ENCODE peak calls at places on chromosomes 11 and 22, in four cellular contexts. M is GM12878, S is K562, C is HL-60. Y is an unnamed sample.

GRCh38 chr22:47994045-47994444 is 1231.6 kb downstream of the TBC1D22A start:
- DNase-seq in C (no peak), M (no peak), S (no peak), Y (no peak)

GRCh38 chr11:77303328-77303727 is 1.8 kb upstream of the GDPD4 start:
- DNase-seq in C (no peak), S (no peak), M (no peak), Y (no peak)

GRCh38 chr11:21948876-21949275 is 244.0 kb upstream of the ANO5 start:
- DNase-seq in C (no peak), S (no peak), M (no peak), Y (no peak)

GRCh38 chr11:71248656-71249055 is 3.7 kb downstream of the SHANK2 start:
- DNase-seq in C (no peak), M (no peak), S (no peak), Y (no peak)

GRCh38 chr11:69352181-69352580 is 58.2 kb downstream of the MYEOV start:
- DNase-seq in C (no peak), S (no peak), M (no peak), Y (no peak)

GRCh38 chr11:4459470-4459869 is 10.4 kb downstream of the OR52K2 start:
- DNase-seq in S (no peak), M (no peak), C (peak), Y (no peak)

GRCh38 chr11:2890466-2891241 is 5.1 kb upstream of the CDKN1C start:
- DNase-seq in S (peak), M (no peak), C (no peak), Y (no peak)

GRCh38 chr22:31345331-31346254 is 553 bp downstream of the PATZ1 start:
- DNase-seq in C (peak), M (peak), S (peak), Y (peak)

GRCh38 chr11:95790123-95790932 is at the start of gene CEP57:
- DNase-seq in S (peak), C (peak), M (peak), Y (peak)

GRCh38 chr11:116109228-116109627 is 605.0 kb upstream of the CADM1 start:
- DNase-seq in M (no peak), C (no peak), S (peak), Y (no peak)

GRCh38 chr11:61364012-61364396 is 1.8 kb downstream of the TMEM138 start:
- DNase-seq in S (no peak), M (no peak), C (no peak), Y (no peak)

GRCh38 chr11:43797866-43798265 is 82.8 kb upstream of the ALKBH3 start:
- DNase-seq in C (no peak), M (no peak), S (no peak), Y (no peak)

GRCh38 chr11:61377461-61378160 is 14.8 kb upstream of the TMEM216 start:
- DNase-seq in C (no peak), M (no peak), S (no peak), Y (no peak)

GRCh38 chr22:36385491-36386350 is 2.0 kb downstream of the MYH9 start:
- DNase-seq in M (no peak), C (no peak), S (no peak), Y (no peak)

GRCh38 chr22:20080776-20081654 is 974 bp downstream of the DGCR8 start:
- DNase-seq in C (no peak), S (peak), M (no peak), Y (no peak)

GRCh38 chr11:59545179-59546020 is 34.1 kb downstream of the OR4D9 start:
- DNase-seq in M (no peak), S (peak), C (no peak), Y (no peak)

GRCh38 chr11:62546244-62546936 is at the start of gene AHNAK:
- DNase-seq in S (peak), C (peak), M (no peak), Y (no peak)

GRCh38 chr22:38799265-38800002 is 5.5 kb upstream of the DNAL4 start:
- DNase-seq in S (no peak), M (no peak), C (no peak), Y (no peak)

GRCh38 chr22:27975381-27976013 is 56.4 kb upstream of the PITPNB start:
- DNase-seq in C (no peak), S (no peak), M (no peak), Y (no peak)

GRCh38 chr22:38927033-38927789 is 30.2 kb upstream of the APOBEC3A start:
- DNase-seq in M (peak), C (no peak), S (no peak), Y (peak)

GRCh38 chr11:72038491-72038890 is 39.8 kb downstream of the IL18BP start:
- DNase-seq in M (no peak), C (no peak), S (peak), Y (no peak)

GRCh38 chr11:72336163-72336562 is 92.2 kb upstream of the PHOX2A start:
- DNase-seq in M (no peak), C (no peak), S (peak), Y (no peak)

GRCh38 chr11:106695506-106695905 is 322.8 kb downstream of the GUCY1A2 start:
- DNase-seq in S (no peak), M (no peak), C (no peak), Y (no peak)

GRCh38 chr11:96168623-96169022 is 174.4 kb downstream of the MAML2 start:
- DNase-seq in M (no peak), S (no peak), C (peak), Y (no peak)

GRCh38 chr22:27260087-27260730 is 541.3 kb downstream of the MN1 start:
- DNase-seq in M (no peak), S (no peak), C (no peak), Y (no peak)

GRCh38 chr11:121487191-121487590 is 34.4 kb upstream of the SORL1-AS1 start:
- DNase-seq in M (no peak), C (no peak), S (no peak), Y (no peak)

GRCh38 chr11:88469828-88470227 is 132.3 kb upstream of the CTSC start:
- DNase-seq in M (no peak), C (no peak), S (no peak), Y (no peak)

GRCh38 chr11:18367431-18367830 is 26.9 kb upstream of the LDHA start:
- DNase-seq in S (no peak), M (no peak), C (no peak), Y (no peak)

GRCh38 chr11:59247535-59248227 is 35.0 kb upstream of the MPEG1 start:
- DNase-seq in C (peak), S (no peak), M (no peak), Y (no peak)

GRCh38 chr11:92866679-92867282 is 102.7 kb upstream of the MTNR1B start:
- DNase-seq in M (no peak), S (no peak), C (no peak), Y (no peak)

GRCh38 chr11:92869716-92870115 is 99.7 kb upstream of the MTNR1B start:
- DNase-seq in C (no peak), M (no peak), S (no peak), Y (no peak)

GRCh38 chr11:92870241-92870826 is 99.1 kb upstream of the MTNR1B start:
- DNase-seq in M (no peak), C (no peak), S (no peak), Y (no peak)

GRCh38 chr11:92865352-92865751 is 104.1 kb upstream of the MTNR1B start:
- DNase-seq in C (no peak), S (no peak), M (no peak), Y (no peak)

GRCh38 chr11:92867913-92868619 is 101.4 kb upstream of the MTNR1B start:
- DNase-seq in C (no peak), S (no peak), M (no peak), Y (no peak)
- TF ChIP-seq SPI1 in C (no peak), S (no peak), M (no peak), Y (no peak)

GRCh38 chr11:135069884-135070283 is 657.8 kb upstream of the B3GAT1 start:
- DNase-seq in S (no peak), M (no peak), C (no peak), Y (no peak)

GRCh38 chr11:135073444-135073843 is 661.4 kb upstream of the B3GAT1 start:
- DNase-seq in M (no peak), S (no peak), C (no peak), Y (no peak)

GRCh38 chr11:135073870-135074269 is 661.8 kb upstream of the B3GAT1 start:
- DNase-seq in M (no peak), C (no peak), S (no peak), Y (no peak)

GRCh38 chr11:135074397-135074998 is 662.5 kb upstream of the B3GAT1 start:
- DNase-seq in C (no peak), S (no peak), M (no peak), Y (no peak)

DNA sequence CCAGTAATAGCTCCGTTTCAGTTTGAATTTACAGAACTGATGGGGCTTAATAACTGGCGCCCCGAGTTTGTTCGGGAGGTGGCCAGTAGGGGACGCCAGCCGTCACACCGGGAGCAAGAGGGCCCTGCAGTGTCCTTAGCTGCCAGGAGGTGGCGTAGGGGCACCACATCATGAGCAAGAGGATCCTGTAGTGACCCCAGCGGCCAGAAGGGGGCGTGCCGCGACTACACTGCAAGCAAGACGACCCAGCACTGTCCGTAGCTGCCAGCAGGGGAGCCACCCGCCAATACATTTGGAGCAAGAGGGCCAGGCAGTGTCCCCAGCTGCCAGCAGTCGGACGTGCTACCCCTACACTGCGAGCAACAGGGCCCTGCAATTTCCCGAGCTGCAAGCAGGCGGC is 663.7 kb upstream of the B3GAT1 start:
- DNase-seq in C (peak), S (peak), M (no peak), Y (no peak)
- TF ChIP-seq SPI1 in C (no peak), S (no peak), M (no peak), Y (no peak)

GRCh38 chr22:24244144-24244787 is 616 bp downstream of the GGT5 start:
- DNase-seq in M (no peak), C (peak), S (peak), Y (no peak)

GRCh38 chr22:24247564-24248344 is 2.9 kb upstream of the GGT5 start:
- DNase-seq in S (peak), C (no peak), M (no peak), Y (peak)

DNA sequence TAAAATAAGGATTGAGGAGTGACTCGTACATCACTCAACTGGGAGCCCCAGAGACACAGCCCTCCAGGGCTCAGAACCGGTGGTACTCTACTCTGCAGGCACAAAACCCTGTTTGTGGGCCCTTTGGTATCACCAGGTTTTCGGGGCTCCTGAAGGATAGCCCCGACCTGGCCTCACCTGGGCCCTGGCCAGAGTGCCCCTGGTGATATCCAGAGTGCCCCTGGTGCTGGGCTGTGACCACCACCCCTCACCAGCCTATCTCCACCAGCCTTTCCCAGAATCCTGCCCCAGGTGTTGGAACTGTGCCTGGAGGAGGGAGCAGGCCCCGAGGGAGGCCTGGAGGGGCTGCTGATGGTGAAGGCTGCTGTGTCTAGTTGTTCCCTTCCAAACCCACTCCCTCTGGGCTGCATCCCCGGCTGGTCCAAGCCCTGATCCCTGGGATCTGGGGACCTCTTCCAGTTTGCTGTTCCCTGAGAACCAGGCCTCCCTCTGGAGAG is 2.2 kb upstream of the GGT5 start:
- DNase-seq in M (no peak), C (no peak), S (no peak), Y (no peak)
- TF ChIP-seq SPI1 in M (no peak), C (no peak), S (no peak), Y (no peak)

DNA sequence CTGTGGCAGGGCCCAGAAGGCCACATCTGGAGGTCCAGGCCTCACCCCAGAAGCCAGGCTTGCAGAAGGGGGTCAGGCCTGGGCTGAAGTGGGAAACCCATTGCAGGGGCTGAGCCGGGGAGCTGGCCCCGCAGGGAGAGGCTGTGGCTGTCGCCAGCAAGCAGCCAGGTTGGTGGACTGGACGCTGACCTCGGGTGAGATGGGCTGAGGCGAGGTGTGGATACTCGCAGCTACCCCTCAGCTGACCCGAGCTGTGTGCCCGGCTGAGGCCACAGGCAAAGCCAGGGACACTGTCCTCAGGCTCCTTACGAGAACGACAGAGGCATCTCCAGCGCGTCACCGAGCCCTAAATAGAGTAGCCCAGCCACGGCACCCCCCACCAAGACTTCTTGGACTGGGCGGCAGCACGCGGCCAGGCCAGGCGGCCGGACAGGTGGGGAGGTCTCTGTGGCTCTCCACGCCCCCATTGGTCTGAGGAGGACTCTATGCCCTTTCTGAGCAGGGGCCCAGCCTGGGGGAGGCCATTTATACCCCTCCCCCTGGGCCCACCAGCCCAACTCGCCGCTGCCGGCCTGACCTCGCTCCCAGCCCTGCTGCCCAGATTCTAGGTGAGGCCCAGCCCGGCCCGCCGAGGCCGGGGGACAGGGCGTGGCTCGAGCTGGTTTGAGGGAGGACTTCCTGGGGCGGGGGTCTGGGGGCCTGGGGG is at the start of gene TNNI2:
- DNase-seq in M (no peak), S (no peak), C (no peak), Y (no peak)
- TF ChIP-seq SPI1 in M (no peak), S (no peak), C (no peak), Y (no peak)

GRCh38 chr11:13826505-13827278 is 135.8 kb upstream of the SPON1 start:
- DNase-seq in M (no peak), S (peak), C (no peak), Y (no peak)
- TF ChIP-seq SPI1 in M (no peak), S (no peak), C (no peak), Y (no peak)

GRCh38 chr11:655036-655726 is 18.1 kb downstream of the DRD4 start:
- DNase-seq in C (no peak), M (no peak), S (no peak), Y (no peak)

GRCh38 chr11:653837-654236 is 16.8 kb downstream of the DRD4 start:
- DNase-seq in S (no peak), M (no peak), C (no peak), Y (no peak)

GRCh38 chr11:645536-645935 is 8.5 kb downstream of the DRD4 start:
- DNase-seq in C (no peak), M (no peak), S (peak), Y (no peak)

GRCh38 chr11:646214-646613 is 9.1 kb downstream of the DRD4 start:
- DNase-seq in M (no peak), C (no peak), S (peak), Y (no peak)

DNA sequence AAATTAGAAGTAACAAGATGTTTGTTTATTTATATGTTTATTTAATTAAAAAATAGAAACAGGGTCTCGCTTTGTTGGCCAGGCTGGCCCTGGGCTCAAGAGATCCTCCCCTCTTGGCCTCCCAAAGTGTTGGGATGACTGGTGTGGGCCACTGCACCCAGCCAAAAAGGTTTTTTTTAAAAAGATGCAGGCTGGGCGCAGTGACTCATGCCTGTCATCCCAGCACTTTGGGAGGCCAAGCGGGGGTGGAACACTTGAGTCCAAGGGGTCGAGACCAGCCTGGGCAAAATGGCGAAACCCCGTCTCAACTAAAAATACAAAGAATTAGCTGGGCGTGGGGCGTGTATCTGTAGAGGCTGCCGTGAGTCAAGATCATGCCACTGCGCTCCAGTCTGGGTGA is 13.4 kb downstream of the DRD4 start:
- DNase-seq in M (no peak), C (no peak), S (no peak), Y (no peak)
- TF ChIP-seq SPI1 in M (no peak), C (no peak), S (no peak), Y (no peak)

DNA sequence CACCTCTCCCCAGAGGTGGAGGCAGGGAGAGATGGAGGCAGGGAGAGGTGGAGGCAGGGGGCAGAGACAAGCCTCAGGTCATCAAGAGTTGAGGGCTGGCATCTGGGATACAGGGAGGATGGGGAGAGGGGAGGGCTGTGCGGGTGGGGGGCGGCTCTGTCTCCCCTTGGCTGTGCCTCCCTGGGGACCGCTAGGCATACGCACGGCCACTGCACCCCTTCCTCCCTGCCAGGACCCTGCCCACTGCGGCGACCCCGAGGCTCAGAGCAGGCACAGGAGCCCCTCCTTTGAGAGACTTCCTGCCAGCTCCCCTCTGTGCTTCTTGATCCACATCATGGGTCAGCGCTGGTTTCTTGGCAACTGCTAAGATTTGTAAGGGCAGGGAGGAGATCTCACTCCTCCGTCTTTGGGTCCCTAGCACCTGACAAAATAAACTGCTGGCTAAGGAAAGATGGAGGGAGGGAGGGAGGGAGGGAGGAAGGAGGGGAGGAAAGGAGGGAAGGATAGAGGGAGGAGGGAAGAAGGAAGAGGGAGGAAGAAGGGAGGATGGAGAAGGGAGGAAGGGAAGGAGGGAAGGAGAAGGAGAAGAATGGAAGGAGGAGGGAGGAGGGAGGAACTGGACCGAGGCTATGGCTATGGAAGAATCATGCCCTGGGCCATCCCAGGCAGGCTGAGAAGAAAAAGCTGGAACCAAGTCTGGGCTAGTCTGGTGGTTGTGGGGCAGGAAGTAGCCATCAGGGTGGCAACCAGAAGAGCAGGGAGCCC is 18.5 kb downstream of the PRR33 start:
- DNase-seq in S (no peak), C (no peak), M (no peak), Y (no peak)
- TF ChIP-seq SPI1 in S (no peak), C (no peak), M (no peak), Y (no peak)

GRCh38 chr11:75532200-75532972 is 6.6 kb upstream of the GDPD5 start:
- DNase-seq in M (peak), S (peak), C (peak), Y (no peak)
- TF ChIP-seq SPI1 in M (no peak), S (no peak), C (no peak), Y (no peak)

GRCh38 chr22:44621401-44622146 is 80.4 kb upstream of the PRR5 start:
- DNase-seq in S (no peak), C (no peak), M (no peak), Y (no peak)

GRCh38 chr22:44622147-44622427 is 79.9 kb upstream of the PRR5 start:
- DNase-seq in S (no peak), M (no peak), C (no peak), Y (no peak)

GRCh38 chr22:44620841-44621382 is 81.1 kb upstream of the PRR5 start:
- DNase-seq in S (no peak), M (no peak), C (no peak), Y (no peak)

GRCh38 chr22:44618400-44618799 is 83.6 kb upstream of the PRR5 start:
- DNase-seq in C (no peak), S (no peak), M (no peak), Y (no peak)

DNA sequence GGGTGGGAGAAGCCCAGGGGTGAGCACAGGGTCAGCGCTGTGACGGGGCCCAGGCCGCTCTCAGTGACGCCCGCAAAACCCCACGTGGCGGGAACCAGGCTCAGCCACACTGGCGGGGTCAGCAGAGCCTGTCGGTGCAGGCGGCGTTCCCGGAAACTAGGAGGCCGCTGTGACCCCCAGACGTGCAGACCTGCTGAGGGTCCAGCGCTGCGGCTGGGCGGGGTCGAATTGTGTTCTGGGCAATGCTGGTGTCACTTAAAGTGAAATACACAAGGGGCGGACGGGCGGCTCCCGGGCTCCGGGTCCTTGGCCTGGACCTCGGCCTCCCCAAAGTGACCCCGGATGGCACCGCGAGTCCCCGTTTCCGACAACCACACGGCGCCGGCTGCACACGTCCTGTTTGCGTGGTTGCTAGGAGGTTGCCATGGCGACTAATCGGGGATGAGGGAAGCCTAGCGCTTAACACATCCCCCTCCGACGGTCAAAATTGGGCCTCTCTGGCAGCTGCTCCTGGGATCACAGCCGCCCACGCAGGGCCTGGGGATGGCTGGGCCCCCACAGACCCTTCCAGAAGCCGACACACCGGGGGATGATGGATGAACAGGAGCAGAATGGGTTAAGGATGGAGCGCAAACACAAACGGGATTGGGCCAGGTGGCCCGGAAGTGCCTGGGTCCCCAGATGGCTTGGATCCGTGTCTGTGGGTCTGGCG is 81.7 kb upstream of the PRR5 start:
- DNase-seq in M (no peak), C (peak), S (peak), Y (no peak)
- TF ChIP-seq SPI1 in M (no peak), C (no peak), S (no peak), Y (no peak)

Y was measured in GM12891.